ENCODE peak calls at places on chromosomes 3 and 15, in four cellular contexts. One of them, this sample, is unnamed.

GRCh38 chr3:171614318-171614967 is 154.2 kb upstream of the TNIK start:
- DNase-seq in CD8-positive, alpha-beta T cell: no peak
- DNase-seq in progenitor cell of endocrine pancreas: no peak
- DNase-seq in cardiac muscle cell: peak; percentile 59
- DNase-seq in this sample: no peak

GRCh38 chr3:46900007-46900292 is 22.4 kb downstream of the PTH1R start:
- DNase-seq in CD8-positive, alpha-beta T cell: no peak
- DNase-seq in progenitor cell of endocrine pancreas: no peak
- DNase-seq in cardiac muscle cell: no peak
- DNase-seq in this sample: no peak

GRCh38 chr3:188266581-188267274 is 112.8 kb downstream of the LPP start:
- DNase-seq in CD8-positive, alpha-beta T cell: no peak
- DNase-seq in progenitor cell of endocrine pancreas: no peak
- DNase-seq in cardiac muscle cell: peak; percentile 86
- DNase-seq in this sample: no peak

GRCh38 chr3:100662113-100662823 is 47.0 kb upstream of the TFG start:
- DNase-seq in CD8-positive, alpha-beta T cell: no peak
- DNase-seq in progenitor cell of endocrine pancreas: no peak
- DNase-seq in cardiac muscle cell: peak; percentile 78
- DNase-seq in this sample: no peak

GRCh38 chr3:173993299-173993698 is 595.8 kb downstream of the NLGN1 start:
- DNase-seq in CD8-positive, alpha-beta T cell: no peak
- DNase-seq in progenitor cell of endocrine pancreas: no peak
- DNase-seq in cardiac muscle cell: peak; percentile 28
- DNase-seq in this sample: no peak

GRCh38 chr15:37098468-37099320 is 1.7 kb downstream of the MEIS2 start:
- DNase-seq in CD8-positive, alpha-beta T cell: no peak
- DNase-seq in progenitor cell of endocrine pancreas: no peak
- DNase-seq in cardiac muscle cell: no peak
- DNase-seq in this sample: no peak

GRCh38 chr15:42582569-42583235 is 7.3 kb downstream of the STARD9 start:
- DNase-seq in CD8-positive, alpha-beta T cell: no peak
- DNase-seq in progenitor cell of endocrine pancreas: no peak
- DNase-seq in cardiac muscle cell: no peak
- DNase-seq in this sample: no peak

GRCh38 chr3:43034911-43035310 is 55.8 kb downstream of the GASK1A start:
- DNase-seq in CD8-positive, alpha-beta T cell: no peak
- DNase-seq in progenitor cell of endocrine pancreas: no peak
- DNase-seq in cardiac muscle cell: no peak
- DNase-seq in this sample: no peak

GRCh38 chr3:74500257-74500656 is 114.2 kb downstream of the CNTN3 start:
- DNase-seq in CD8-positive, alpha-beta T cell: no peak
- DNase-seq in progenitor cell of endocrine pancreas: no peak
- DNase-seq in cardiac muscle cell: no peak
- DNase-seq in this sample: no peak

GRCh38 chr15:101068961-101069734 is 150.0 kb downstream of the LRRK1 start:
- DNase-seq in CD8-positive, alpha-beta T cell: no peak
- DNase-seq in progenitor cell of endocrine pancreas: peak; percentile 31
- DNase-seq in cardiac muscle cell: peak; percentile 51
- DNase-seq in this sample: no peak

GRCh38 chr15:45254405-45255293 is 2.6 kb downstream of the SLC28A2 start:
- DNase-seq in CD8-positive, alpha-beta T cell: no peak
- DNase-seq in progenitor cell of endocrine pancreas: no peak
- DNase-seq in cardiac muscle cell: no peak
- DNase-seq in this sample: no peak

GRCh38 chr3:65433480-65433879 is 605.2 kb downstream of the MAGI1 start:
- DNase-seq in CD8-positive, alpha-beta T cell: no peak
- DNase-seq in progenitor cell of endocrine pancreas: no peak
- DNase-seq in cardiac muscle cell: no peak
- DNase-seq in this sample: no peak

GRCh38 chr3:177071496-177072156 is 125.7 kb downstream of the TBL1XR1 start:
- DNase-seq in CD8-positive, alpha-beta T cell: no peak
- DNase-seq in progenitor cell of endocrine pancreas: no peak
- DNase-seq in cardiac muscle cell: no peak
- DNase-seq in this sample: no peak

GRCh38 chr15:74034206-74034755 is 39.8 kb downstream of the PML start:
- DNase-seq in CD8-positive, alpha-beta T cell: no peak
- DNase-seq in progenitor cell of endocrine pancreas: no peak
- DNase-seq in cardiac muscle cell: no peak
- DNase-seq in this sample: no peak

GRCh38 chr15:92621972-92622533 is 33.5 kb downstream of the FAM174B start:
- DNase-seq in CD8-positive, alpha-beta T cell: no peak
- DNase-seq in progenitor cell of endocrine pancreas: no peak
- DNase-seq in cardiac muscle cell: no peak
- DNase-seq in this sample: no peak

GRCh38 chr3:36803096-36803811 is 38.9 kb upstream of the DCLK3 start:
- DNase-seq in CD8-positive, alpha-beta T cell: no peak
- DNase-seq in progenitor cell of endocrine pancreas: no peak
- DNase-seq in cardiac muscle cell: no peak
- DNase-seq in this sample: no peak

GRCh38 chr15:98787936-98788757 is 139.8 kb downstream of the IGF1R start:
- DNase-seq in CD8-positive, alpha-beta T cell: no peak
- DNase-seq in progenitor cell of endocrine pancreas: no peak
- DNase-seq in cardiac muscle cell: no peak
- DNase-seq in this sample: no peak

GRCh38 chr3:14946749-14947104 is 656 bp upstream of the NR2C2 start:
- DNase-seq in CD8-positive, alpha-beta T cell: no peak
- DNase-seq in progenitor cell of endocrine pancreas: no peak
- DNase-seq in cardiac muscle cell: no peak
- DNase-seq in this sample: no peak

GRCh38 chr15:65795663-65796201 is 3.6 kb upstream of the DENND4A start:
- DNase-seq in CD8-positive, alpha-beta T cell: no peak
- DNase-seq in progenitor cell of endocrine pancreas: no peak
- DNase-seq in cardiac muscle cell: no peak
- DNase-seq in this sample: no peak
- TF ChIP-seq CTCF in CD8-positive, alpha-beta T cell: no peak
- TF ChIP-seq CTCF in progenitor cell of endocrine pancreas: no peak
- TF ChIP-seq CTCF in cardiac muscle cell: no peak
- TF ChIP-seq CTCF in this sample: no peak

GRCh38 chr15:75786564-75786925 is 56.7 kb upstream of the UBE2Q2 start:
- DNase-seq in CD8-positive, alpha-beta T cell: no peak
- DNase-seq in progenitor cell of endocrine pancreas: no peak
- DNase-seq in cardiac muscle cell: no peak
- DNase-seq in this sample: no peak

GRCh38 chr15:75790631-75791336 is 52.5 kb upstream of the UBE2Q2 start:
- DNase-seq in CD8-positive, alpha-beta T cell: no peak
- DNase-seq in progenitor cell of endocrine pancreas: no peak
- DNase-seq in cardiac muscle cell: no peak
- DNase-seq in this sample: no peak

GRCh38 chr15:75791337-75791713 is 51.9 kb upstream of the UBE2Q2 start:
- DNase-seq in CD8-positive, alpha-beta T cell: no peak
- DNase-seq in progenitor cell of endocrine pancreas: no peak
- DNase-seq in cardiac muscle cell: no peak
- DNase-seq in this sample: no peak

GRCh38 chr15:75782926-75783325 is 60.3 kb upstream of the UBE2Q2 start:
- DNase-seq in CD8-positive, alpha-beta T cell: no peak
- DNase-seq in progenitor cell of endocrine pancreas: no peak
- DNase-seq in cardiac muscle cell: no peak
- DNase-seq in this sample: peak; percentile 29

GRCh38 chr15:75785771-75786563 is 57.3 kb upstream of the UBE2Q2 start:
- DNase-seq in CD8-positive, alpha-beta T cell: no peak
- DNase-seq in progenitor cell of endocrine pancreas: no peak
- DNase-seq in cardiac muscle cell: peak; percentile 21
- DNase-seq in this sample: no peak
- TF ChIP-seq CTCF in CD8-positive, alpha-beta T cell: no peak
- TF ChIP-seq CTCF in progenitor cell of endocrine pancreas: peak; percentile 49
- TF ChIP-seq CTCF in cardiac muscle cell: no peak
- TF ChIP-seq CTCF in this sample: no peak

DNA sequence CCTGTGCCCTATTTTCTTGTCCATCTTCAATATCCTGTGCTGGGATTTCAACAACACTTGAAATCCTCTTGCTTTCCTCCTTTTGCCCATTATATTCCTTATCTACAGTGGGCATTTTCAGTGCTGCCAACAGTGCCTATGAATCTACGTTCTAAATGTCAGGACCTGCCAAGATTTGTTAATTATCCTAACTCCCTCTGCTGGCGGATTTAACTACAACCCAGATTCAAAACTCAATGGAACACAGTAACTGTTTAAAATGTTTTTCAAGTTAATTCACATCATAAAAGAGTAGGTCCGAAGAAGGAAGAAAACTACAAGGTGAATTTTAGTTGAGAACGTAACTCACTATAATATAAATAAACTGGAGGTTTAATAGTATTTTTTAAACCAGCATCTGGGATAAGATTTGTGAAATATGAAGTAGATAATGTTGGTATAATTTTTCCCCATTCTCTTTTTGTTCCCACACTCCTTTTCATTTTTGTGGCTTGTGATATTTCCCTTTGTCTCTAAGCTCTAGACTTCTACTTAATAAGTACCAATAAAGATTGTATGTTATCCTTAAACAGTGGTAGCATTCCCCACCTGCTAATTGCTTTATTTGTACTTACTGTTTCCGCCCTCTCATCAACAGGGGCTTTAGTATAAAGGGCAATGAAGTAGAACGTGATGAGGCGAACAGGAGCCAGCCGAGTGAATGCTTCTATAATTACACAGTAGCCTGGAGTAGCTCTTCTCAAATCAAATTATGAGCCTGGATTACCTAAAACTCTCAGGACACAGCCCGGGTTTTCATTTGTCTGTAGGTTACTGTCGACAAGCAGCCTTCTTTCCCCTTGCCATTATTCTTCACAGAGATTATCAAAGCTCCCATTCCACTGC is 302.5 kb upstream of the ATP11B start:
- DNase-seq in CD8-positive, alpha-beta T cell: no peak
- DNase-seq in progenitor cell of endocrine pancreas: no peak
- DNase-seq in cardiac muscle cell: peak; percentile 11
- DNase-seq in this sample: no peak
- TF ChIP-seq CTCF in CD8-positive, alpha-beta T cell: no peak
- TF ChIP-seq CTCF in progenitor cell of endocrine pancreas: peak; percentile 64
- TF ChIP-seq CTCF in cardiac muscle cell: peak; percentile 31
- TF ChIP-seq CTCF in this sample: peak; percentile 42

DNA sequence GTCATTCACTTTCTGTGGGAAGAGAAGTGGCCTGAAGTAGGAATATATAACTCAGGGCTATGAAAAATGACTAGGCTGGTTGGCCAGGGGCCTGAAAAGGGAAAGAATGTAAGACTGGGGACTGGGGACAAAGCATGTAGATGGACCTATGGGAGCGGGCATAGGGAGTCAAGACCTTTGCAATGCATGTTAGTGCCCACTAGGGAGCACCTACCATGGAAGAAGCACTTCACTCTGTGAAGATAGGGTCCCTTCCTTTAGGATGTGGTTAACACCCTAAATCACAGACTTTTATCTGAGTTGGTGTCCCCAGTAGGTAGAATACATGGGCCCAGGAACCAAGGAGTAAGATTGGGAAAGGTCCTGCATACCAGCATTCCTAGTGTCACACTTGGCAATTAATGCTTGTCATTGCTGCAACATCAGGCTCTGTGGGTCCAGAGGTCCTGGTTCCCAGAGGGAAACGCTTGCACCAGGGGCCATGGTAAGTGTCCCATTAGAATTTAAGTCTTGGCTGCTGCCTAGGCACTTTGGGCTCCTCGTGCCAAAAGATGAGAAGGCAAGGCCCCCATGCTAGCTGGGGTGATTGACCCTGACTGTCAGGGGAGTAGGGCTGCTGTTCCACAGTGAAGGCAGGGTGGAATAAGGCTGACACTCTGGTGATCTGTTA is 79.6 kb downstream of the CRYGS start:
- DNase-seq in CD8-positive, alpha-beta T cell: no peak
- DNase-seq in progenitor cell of endocrine pancreas: no peak
- DNase-seq in cardiac muscle cell: no peak
- DNase-seq in this sample: no peak
- TF ChIP-seq CTCF in CD8-positive, alpha-beta T cell: no peak
- TF ChIP-seq CTCF in progenitor cell of endocrine pancreas: peak; percentile 21
- TF ChIP-seq CTCF in cardiac muscle cell: peak; percentile 6
- TF ChIP-seq CTCF in this sample: no peak

DNA sequence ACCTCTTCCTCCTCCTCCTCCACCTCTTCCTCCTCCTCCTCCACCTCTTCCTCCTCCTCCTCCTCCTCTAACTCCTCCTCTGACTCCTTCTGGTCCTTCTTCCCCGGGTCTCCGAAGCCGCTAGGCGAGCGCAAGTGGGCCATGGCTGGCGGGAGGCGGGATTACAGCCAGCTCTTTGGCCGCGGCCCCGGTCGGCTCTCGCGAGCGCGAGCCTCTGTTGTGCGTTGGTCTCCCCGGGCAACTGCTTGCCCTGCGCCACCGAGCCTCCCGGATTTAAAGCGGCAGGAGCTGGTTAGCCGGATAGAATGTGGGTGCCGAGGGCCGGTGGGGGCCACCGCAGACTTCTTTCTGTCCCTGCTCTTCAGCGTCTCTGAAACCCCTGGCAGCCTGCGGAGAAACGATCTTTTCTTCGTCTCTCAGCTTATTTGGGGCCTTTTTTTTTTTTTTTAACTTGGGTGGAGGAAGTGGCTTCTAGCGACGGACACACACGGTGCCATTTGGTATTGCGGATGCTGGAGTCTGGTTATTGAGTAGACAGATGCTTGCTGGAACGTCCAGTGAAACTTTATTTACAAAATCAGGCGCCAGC is at the start of gene ERICH6:
- DNase-seq in CD8-positive, alpha-beta T cell: peak; percentile 69
- DNase-seq in progenitor cell of endocrine pancreas: peak; percentile 82
- DNase-seq in cardiac muscle cell: peak; percentile 95
- DNase-seq in this sample: peak; percentile 76
- TF ChIP-seq CTCF in CD8-positive, alpha-beta T cell: no peak
- TF ChIP-seq CTCF in progenitor cell of endocrine pancreas: peak; percentile 9
- TF ChIP-seq CTCF in cardiac muscle cell: peak; percentile 10
- TF ChIP-seq CTCF in this sample: no peak